ENCODE peak calls at places on chromosomes 5 and 9, in ten cellular contexts. B is LHCN-M2; J is activated naive CD4-positive, alpha-beta T cell treated with Interleukin-2 at 50 U/mL for 16 hours; O is PC-3; H is cardiac muscle cell; C is nucleus accumbens; Q is AG09309; U is activated CD4-positive, CD25-positive, alpha-beta regulatory T cell treated with anti-CD3 and anti-CD28 coated beads, Interleukin-2, amount 50 U/mL, for 72 hours; E is lung microvascular endothelial cell; S is NCI-H1436. W is an unnamed sample.

GRCh38 chr5:78215972-78216371 is 78.5 kb downstream of the AP3B1 start:
- DNase-seq in B (no peak), J (no peak), O (no peak), H (no peak), C (no peak), Q (no peak), U (no peak), E (no peak), S (no peak), W (no peak)

GRCh38 chr5:25641140-25641539 is 996.4 kb upstream of the CDH10 start:
- DNase-seq in B (no peak), J (no peak), O (no peak), H (no peak), C (no peak), Q (no peak), U (no peak), E (no peak), S (no peak), W (no peak)

GRCh38 chr9:12065050-12065449 is 628.1 kb upstream of the TYRP1 start:
- DNase-seq in B (no peak), J (no peak), O (no peak), H (no peak), C (no peak), Q (no peak), U (no peak), E (no peak), S (no peak), W (no peak)

GRCh38 chr9:5040730-5041389 is 55.8 kb downstream of the JAK2 start:
- DNase-seq in B (no peak), J (no peak), O (no peak), H (no peak), C (no peak), Q (no peak), U (no peak), E (no peak), S (no peak), W (no peak)

GRCh38 chr5:136188859-136189258 is 4.1 kb downstream of the SMIM32 start:
- DNase-seq in B (no peak), J (no peak), O (no peak), H (no peak), C (no peak), Q (no peak), U (no peak), E (no peak), S (no peak), W (no peak)

GRCh38 chr5:1099931-1100651 is 11.8 kb downstream of the SLC12A7 start:
- DNase-seq in B (no peak), J (no peak), O (no peak), H (peak), C (no peak), Q (no peak), U (no peak), E (no peak), S (no peak), W (no peak)

GRCh38 chr5:143033535-143034260 is 263.5 kb downstream of the ARHGAP26 start:
- DNase-seq in B (peak), J (no peak), O (peak), H (no peak), C (no peak), Q (peak), U (no peak), E (peak), S (no peak), W (peak)

GRCh38 chr5:137753227-137753985 is 757 bp downstream of the HNRNPA0 start:
- DNase-seq in B (no peak), J (peak), O (no peak), H (peak), C (no peak), Q (no peak), U (peak), E (no peak), S (no peak), W (no peak)

GRCh38 chr5:3593771-3594513 is 1.7 kb upstream of the IRX1 start:
- DNase-seq in B (no peak), J (no peak), O (no peak), H (no peak), C (no peak), Q (no peak), U (no peak), E (no peak), S (no peak), W (peak)

GRCh38 chr5:19047277-19047676 is 940.7 kb downstream of the CDH18 start:
- DNase-seq in B (no peak), J (no peak), O (no peak), H (no peak), C (no peak), Q (no peak), U (no peak), E (no peak), S (no peak), W (no peak)

GRCh38 chr5:14587143-14587542 is 5.6 kb downstream of the OTULINL start:
- DNase-seq in B (no peak), J (no peak), O (no peak), H (no peak), C (no peak), Q (no peak), U (no peak), E (no peak), S (no peak), W (no peak)

GRCh38 chr9:78430387-78430786 is 133.5 kb downstream of the PSAT1 start:
- DNase-seq in B (no peak), J (no peak), O (no peak), H (no peak), C (no peak), Q (no peak), U (no peak), E (no peak), S (no peak), W (no peak)

GRCh38 chr5:151557951-151558350 is 33.2 kb downstream of the FAT2 start:
- DNase-seq in B (no peak), J (no peak), O (peak), H (no peak), C (no peak), Q (no peak), U (no peak), E (no peak), S (no peak), W (no peak)

GRCh38 chr9:98187926-98188325 is 4.5 kb downstream of the CORO2A start:
- DNase-seq in B (no peak), J (no peak), O (no peak), H (no peak), C (no peak), Q (no peak), U (no peak), E (no peak), S (no peak), W (peak)

GRCh38 chr5:65663804-65664521 is 39.1 kb downstream of the SHLD3 start:
- DNase-seq in B (peak), J (no peak), O (peak), H (peak), C (no peak), Q (no peak), U (no peak), E (peak), S (no peak), W (peak)

GRCh38 chr5:153974131-153974812 is 64.4 kb downstream of the FAM114A2 start:
- DNase-seq in B (peak), J (peak), O (peak), H (peak), C (no peak), Q (peak), U (no peak), E (peak), S (peak), W (peak)

GRCh38 chr5:145979270-145980223 is 43.2 kb downstream of the SH3RF2 start:
- DNase-seq in B (no peak), J (no peak), O (no peak), H (peak), C (no peak), Q (no peak), U (no peak), E (no peak), S (no peak), W (no peak)

GRCh38 chr9:135244271-135244691 is 156.8 kb downstream of the OLFM1 start:
- DNase-seq in B (no peak), J (no peak), O (no peak), H (no peak), C (no peak), Q (no peak), U (no peak), E (no peak), S (no peak), W (no peak)

GRCh38 chr5:157359350-157359910 is 93.5 kb downstream of the CYFIP2 start:
- DNase-seq in B (peak), J (no peak), O (no peak), H (no peak), C (no peak), Q (no peak), U (no peak), E (no peak), S (no peak), W (no peak)

GRCh38 chr5:93436083-93436482 is 144.9 kb downstream of the NR2F1-AS1 start:
- DNase-seq in B (no peak), J (no peak), O (no peak), H (no peak), C (no peak), Q (no peak), U (no peak), E (no peak), S (no peak), W (no peak)

GRCh38 chr5:178797101-178797521 is 62.6 kb upstream of the ZNF354B start:
- DNase-seq in B (no peak), J (no peak), O (no peak), H (no peak), C (no peak), Q (no peak), U (no peak), E (no peak), S (no peak), W (no peak)

GRCh38 chr5:81825237-81825636 is 74.3 kb upstream of the SSBP2 start:
- DNase-seq in B (peak), J (no peak), O (peak), H (peak), C (no peak), Q (peak), U (no peak), E (no peak), S (peak), W (peak)

GRCh38 chr5:124901081-124901480 is 154.6 kb upstream of the ZNF608 start:
- DNase-seq in B (no peak), J (no peak), O (no peak), H (no peak), C (no peak), Q (no peak), U (no peak), E (no peak), S (no peak), W (no peak)

GRCh38 chr5:145237843-145238242 is 597.3 kb downstream of the PRELID2 start:
- DNase-seq in B (peak), J (no peak), O (peak), H (peak), C (no peak), Q (peak), U (no peak), E (peak), S (peak), W (peak)

GRCh38 chr9:567128-567745 is 274.3 kb upstream of the DMRT1 start:
- DNase-seq in B (no peak), J (no peak), O (no peak), H (no peak), C (no peak), Q (no peak), U (no peak), E (no peak), S (no peak), W (no peak)

GRCh38 chr9:126986506-126986951 is 71.9 kb downstream of the RALGPS1 start:
- DNase-seq in B (peak), J (peak), O (peak), H (no peak), C (no peak), Q (no peak), U (no peak), E (no peak), S (no peak), W (peak)

GRCh38 chr5:142474426-142474825 is 149.6 kb upstream of the SPRY4 start:
- DNase-seq in B (peak), J (no peak), O (peak), H (no peak), C (no peak), Q (no peak), U (no peak), E (no peak), S (no peak), W (peak)

GRCh38 chr9:36382484-36382883 is 17.6 kb downstream of the RNF38 start:
- DNase-seq in B (no peak), J (no peak), O (no peak), H (peak), C (no peak), Q (no peak), U (no peak), E (no peak), S (no peak), W (no peak)

GRCh38 chr5:1214163-1214935 is 10.8 kb upstream of the SLC6A18 start:
- DNase-seq in B (no peak), J (no peak), O (no peak), H (no peak), C (no peak), Q (no peak), U (no peak), E (no peak), S (no peak), W (no peak)

GRCh38 chr9:121191235-121191634 is 10.4 kb downstream of the RAB14 start:
- DNase-seq in B (no peak), J (no peak), O (no peak), H (no peak), C (no peak), Q (no peak), U (no peak), E (no peak), S (no peak), W (no peak)

GRCh38 chr5:115418788-115419187 is 122.3 kb upstream of the CCDC112 start:
- DNase-seq in B (no peak), J (no peak), O (peak), H (no peak), C (no peak), Q (no peak), U (no peak), E (no peak), S (peak), W (peak)